ENCODE peak calls at places on chromosome 20, in seven cellular contexts. O is HFF-Myc; U is HT1080; R is stimulated activated CD8-positive, alpha-beta memory T cell treated with anti-CD3 and anti-CD28 coated beads, Interleukin-15, amount 100 ng/mL, for 24 hours; Z is heart left ventricle; T is caudate nucleus; D is stimulated activated CD4-positive, alpha-beta T cell treated with anti-CD3 and anti-CD28 coated beads, Interleukin-1b, Interleukin-23, amount 100 ng/mL, for 4 hours. K is an unnamed sample.

GRCh38 chr20:56316483-56316882 is 42.3 kb upstream of the FAM210B start:
- DNase-seq in R (no peak), U (no peak), Z (no peak), O (no peak), T (no peak), D (no peak), K (no peak)

GRCh38 chr20:36297656-36298055 is 8.5 kb upstream of the DLGAP4 start:
- DNase-seq in T (no peak), R (no peak), O (no peak), D (no peak), Z (no peak), U (no peak), K (no peak)

GRCh38 chr20:8212286-8212685 is 80.2 kb downstream of the PLCB1 start:
- DNase-seq in Z (no peak), R (no peak), D (no peak), T (no peak), U (no peak), O (no peak), K (no peak)

GRCh38 chr20:44979090-44979621 is 12.8 kb downstream of the STK4 start:
- DNase-seq in Z (peak; percentile 20), T (no peak), R (no peak), O (no peak), D (no peak), U (peak; percentile 26), K (no peak)

GRCh38 chr20:4625687-4626086 is 96.0 kb upstream of the PRND start:
- DNase-seq in R (no peak), U (no peak), D (no peak), O (no peak), T (no peak), Z (no peak), K (no peak)

GRCh38 chr20:56200456-56200855 is 48.1 kb upstream of the MC3R start:
- DNase-seq in O (no peak), T (no peak), Z (no peak), R (no peak), D (no peak), U (peak; percentile 15), K (no peak)

GRCh38 chr20:15200139-15200538 is 862.7 kb upstream of the FLRT3 start:
- DNase-seq in O (no peak), T (no peak), R (no peak), Z (no peak), D (no peak), U (peak; percentile 73), K (no peak)

GRCh38 chr20:48819813-48820648 is 7.8 kb downstream of the PREX1 start:
- DNase-seq in O (no peak), R (no peak), T (no peak), U (no peak), D (no peak), Z (no peak), K (no peak)

GRCh38 chr20:63698739-63699465 is 2.5 kb downstream of the TNFRSF6B start:
- DNase-seq in O (peak; percentile 67), D (peak; percentile 62), U (peak; percentile 96), T (no peak), Z (no peak), R (no peak), K (peak; percentile 50)

GRCh38 chr20:23235173-23236027 is 115.2 kb upstream of the NXT1 start:
- DNase-seq in U (peak; percentile 31), O (no peak), Z (peak; percentile 76), T (peak; percentile 6), R (no peak), D (peak; percentile 1), K (peak; percentile 79)

GRCh38 chr20:38373231-38373867 is 27.1 kb downstream of the LBP start:
- DNase-seq in D (no peak), O (no peak), U (no peak), Z (no peak), T (no peak), R (no peak), K (no peak)

GRCh38 chr20:38165089-38165965 is at the start of gene TGM2:
- DNase-seq in U (peak; percentile 77), O (no peak), Z (peak; percentile 84), R (peak; percentile 13), D (peak; percentile 33), T (no peak), K (peak; percentile 70)

GRCh38 chr20:63748356-63749270 is 9.0 kb downstream of the SLC2A4RG start:
- DNase-seq in U (no peak), Z (peak; percentile 11), T (no peak), O (no peak), D (no peak), R (no peak), K (peak; percentile 44)

GRCh38 chr20:43963872-43964791 is 49.5 kb downstream of the TOX2 start:
- DNase-seq in R (no peak), D (no peak), U (no peak), O (no peak), Z (peak; percentile 57), T (no peak), K (no peak)

GRCh38 chr20:31738729-31739549 is at the start of gene TPX2:
- DNase-seq in O (peak; percentile 93), T (peak; percentile 97), D (peak; percentile 73), U (peak; percentile 98), R (peak; percentile 50), Z (peak; percentile 95), K (peak; percentile 92)

GRCh38 chr20:23119456-23120216 is 33.5 kb upstream of the CD93 start:
- DNase-seq in O (no peak), D (no peak), U (no peak), R (no peak), Z (peak; percentile 52), T (no peak), K (no peak)

GRCh38 chr20:2741463-2741862 is 48.9 kb downstream of the EBF4 start:
- DNase-seq in T (no peak), O (no peak), U (no peak), R (no peak), D (no peak), Z (no peak), K (no peak)

GRCh38 chr20:297925-298754 is 770 bp downstream of the ZCCHC3 start:
- DNase-seq in U (peak; percentile 51), D (peak; percentile 24), Z (peak; percentile 70), R (peak; percentile 9), T (peak; percentile 42), O (no peak), K (peak; percentile 71)

GRCh38 chr20:59945731-59946130 is 5.5 kb downstream of the FAM217B start:
- DNase-seq in Z (no peak), O (no peak), U (no peak), R (no peak), T (no peak), D (no peak), K (no peak)

GRCh38 chr20:47681977-47682812 is 103.1 kb downstream of the SULF2 start:
- DNase-seq in Z (peak; percentile 82), T (peak; percentile 7), R (no peak), U (no peak), O (no peak), D (no peak), K (peak; percentile 82)

GRCh38 chr20:4667371-4667773 is 54.3 kb upstream of the PRND start:
- DNase-seq in Z (no peak), R (no peak), U (no peak), D (no peak), O (no peak), T (no peak), K (no peak)

GRCh38 chr20:16308754-16309153 is 264.5 kb downstream of the KIF16B start:
- DNase-seq in Z (no peak), D (no peak), T (no peak), O (no peak), U (no peak), R (no peak), K (no peak)

GRCh38 chr20:60589624-60590023 is 631.4 kb downstream of the CDH26 start:
- DNase-seq in D (no peak), Z (no peak), U (peak; percentile 10), T (no peak), R (no peak), O (no peak), K (no peak)

GRCh38 chr20:33654680-33655161 is 7.4 kb upstream of the C20orf144 start:
- DNase-seq in O (no peak), R (no peak), D (no peak), T (no peak), U (no peak), Z (no peak), K (peak; percentile 35)

GRCh38 chr20:11851646-11852045 is 66.0 kb upstream of the BTBD3 start:
- DNase-seq in T (no peak), Z (no peak), U (no peak), D (no peak), R (no peak), O (no peak), K (no peak)

GRCh38 chr20:4073852-4074741 is 58.7 kb upstream of the RNF24 start:
- DNase-seq in R (no peak), T (peak; percentile 15), Z (no peak), D (no peak), U (no peak), O (no peak), K (no peak)

GRCh38 chr20:1430004-1430451 is 36.6 kb downstream of the NSFL1C start:
- DNase-seq in D (no peak), U (no peak), R (no peak), T (no peak), O (no peak), Z (no peak), K (no peak)

GRCh38 chr20:23296841-23297701 is 53.5 kb upstream of the NXT1 start:
- DNase-seq in R (no peak), U (no peak), O (no peak), Z (no peak), T (no peak), D (no peak), K (no peak)

GRCh38 chr20:8082999-8083398 is 49.1 kb upstream of the PLCB1 start:
- DNase-seq in R (no peak), T (no peak), D (no peak), Z (peak; percentile 12), U (no peak), O (no peak), K (no peak)

GRCh38 chr20:25220810-25221591 is 25.5 kb downstream of the ENTPD6 start:
- DNase-seq in U (no peak), D (no peak), T (no peak), Z (no peak), O (no peak), R (no peak), K (no peak)

GRCh38 chr20:1373036-1373435 is 19.8 kb downstream of the FKBP1A start:
- DNase-seq in Z (no peak), D (no peak), R (no peak), U (no peak), T (no peak), O (no peak), K (no peak)

GRCh38 chr20:34680586-34680985 is 3.7 kb upstream of the PIGU start:
- DNase-seq in R (no peak), O (no peak), T (no peak), Z (no peak), D (no peak), U (no peak), K (no peak)

GRCh38 chr20:63855363-63856110 is 5.8 kb upstream of the ABHD16B start:
- DNase-seq in O (no peak), T (no peak), D (no peak), R (no peak), U (no peak), Z (no peak), K (peak; percentile 57)

GRCh38 chr20:36835025-36835424 is 40.9 kb upstream of the TLDC2 start:
- DNase-seq in T (no peak), R (no peak), O (no peak), D (no peak), Z (no peak), U (no peak), K (no peak)

GRCh38 chr20:43942661-43943285 is 28.1 kb downstream of the TOX2 start:
- DNase-seq in T (no peak), D (no peak), O (no peak), Z (no peak), U (peak; percentile 84), R (no peak), K (no peak)

GRCh38 chr20:33531047-33531877 is 41.4 kb downstream of the CBFA2T2 start:
- DNase-seq in O (no peak), U (no peak), D (no peak), R (no peak), T (no peak), Z (no peak), K (no peak)

GRCh38 chr20:40958598-40958997 is 70.0 kb upstream of the TOP1 start:
- DNase-seq in Z (no peak), T (no peak), O (no peak), R (no peak), U (no peak), D (no peak), K (no peak)

GRCh38 chr20:4869290-4870193 is 131.8 kb downstream of the SLC23A2 start:
- DNase-seq in T (no peak), O (no peak), U (no peak), Z (no peak), R (no peak), D (no peak), K (no peak)